ENCODE peak calls at places on chromosomes 11 and 22, in four cellular contexts. M is pancreas, K is heart right ventricle, B is hepatocyte. E is an unnamed sample.

GRCh38 chr11:114010931-114011330 is 36.0 kb downstream of the HTR3A start:
- DNase-seq in M (no peak), K (no peak), B (no peak), E (no peak)

GRCh38 chr11:12882670-12883069 is 126.4 kb upstream of the RASSF10 start:
- DNase-seq in M (no peak), B (no peak), K (no peak), E (no peak)

GRCh38 chr11:15507592-15507991 is 392.9 kb downstream of the INSC start:
- DNase-seq in B (peak; percentile 80), M (peak; percentile 13), K (no peak), E (no peak)

GRCh38 chr11:28072321-28072720 is 35.6 kb downstream of the KIF18A start:
- DNase-seq in K (no peak), B (no peak), M (no peak), E (no peak)

GRCh38 chr11:39365809-39366436 is 2093.5 kb downstream of the LRRC4C start:
- DNase-seq in B (peak; percentile 59), M (no peak), K (no peak), E (no peak)

GRCh38 chr11:132817387-132817786 is 714.9 kb downstream of the OPCML start:
- DNase-seq in K (no peak), B (no peak), M (no peak), E (no peak)

GRCh38 chr11:71937826-71938225 is 9.0 kb downstream of the RNF121 start:
- DNase-seq in M (no peak), K (no peak), B (no peak), E (no peak)

GRCh38 chr22:49077036-49077393 is 750.7 kb downstream of the BRD1 start:
- DNase-seq in K (no peak), M (no peak), B (no peak), E (no peak)

GRCh38 chr11:37574361-37574760 is 976.3 kb upstream of the RAG2 start:
- DNase-seq in B (no peak), M (no peak), K (no peak), E (no peak)

GRCh38 chr22:49232319-49233067 is 595.2 kb downstream of the BRD1 start:
- DNase-seq in B (no peak), M (no peak), K (no peak), E (peak; percentile 64)

GRCh38 chr11:26675233-26675928 is 46.5 kb downstream of the SLC5A12 start:
- DNase-seq in M (no peak), K (no peak), B (no peak), E (no peak)

GRCh38 chr11:72625746-72626636 is 48.2 kb downstream of the PDE2A start:
- DNase-seq in B (peak; percentile 83), M (peak; percentile 65), K (peak; percentile 72), E (no peak)

GRCh38 chr11:130328420-130328819 is 13.7 kb upstream of the ZBTB44 start:
- DNase-seq in B (no peak), K (no peak), M (no peak), E (no peak)

GRCh38 chr22:48800036-48800885 is 1027.4 kb downstream of the BRD1 start:
- DNase-seq in M (no peak), K (no peak), B (no peak), E (peak; percentile 47)

GRCh38 chr11:64556044-64556720 is 34.8 kb upstream of the SLC22A12 start:
- DNase-seq in K (no peak), M (no peak), B (no peak), E (no peak)
- H3K4me3 ChIP-seq in K (no peak overlapping the region), M (no peak overlapping the region), B (no peak overlapping the region), E (no peak overlapping the region)

DNA sequence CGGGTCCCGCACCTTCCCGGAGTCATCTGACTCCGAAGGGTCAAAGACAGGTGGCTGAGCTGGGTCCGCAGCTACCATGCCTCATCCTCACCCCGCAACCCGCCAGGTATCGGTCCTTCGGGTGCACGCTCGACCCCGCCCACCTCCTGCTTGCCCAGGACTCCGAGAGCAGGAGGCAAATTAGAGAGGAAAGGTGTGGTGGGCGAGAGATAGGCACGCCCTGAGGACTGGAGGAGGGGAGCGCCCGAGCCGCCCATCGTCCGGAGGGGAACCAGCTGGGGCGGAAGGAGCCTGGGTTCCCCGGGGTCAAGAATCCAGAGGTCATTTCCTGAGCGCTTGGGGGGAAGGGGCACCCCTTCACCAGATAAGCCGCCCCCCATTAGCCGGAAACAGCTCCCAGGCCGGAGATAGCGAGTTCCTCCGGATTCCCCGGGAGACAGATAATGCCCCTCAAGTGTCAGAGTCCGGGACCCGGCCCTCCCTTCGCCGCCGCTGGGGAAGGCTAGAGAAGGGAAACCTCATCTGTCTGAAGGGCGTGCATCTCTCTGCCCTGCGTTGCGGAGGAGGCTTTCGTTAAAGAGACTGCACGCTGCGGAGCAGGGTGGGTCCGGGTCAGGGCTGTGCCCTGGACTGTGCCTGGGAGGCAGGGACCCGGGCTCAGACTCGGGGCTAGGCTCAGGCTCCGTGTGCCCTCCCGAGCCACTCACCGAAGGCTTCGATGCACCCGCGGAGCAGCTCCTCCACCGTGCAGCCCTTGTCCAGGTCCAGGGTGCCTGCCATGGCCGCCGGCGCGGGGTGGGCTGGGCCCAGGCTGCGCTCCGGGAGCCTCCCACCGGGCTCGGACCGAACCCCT is 1.6 kb downstream of the RASGRP2 start:
- DNase-seq in K (no peak), B (peak; percentile 36), M (no peak), E (no peak)
- H3K4me3 ChIP-seq in K (peak overlapping the region; percentile 73), B (peak overlapping the region; percentile 33), M (peak overlapping the region; percentile 32), E (peak overlapping the region; percentile 76)

GRCh38 chr22:23837496-23837859 is 1.3 kb downstream of the DERL3 start:
- DNase-seq in K (no peak), B (no peak), M (no peak), E (no peak)
- H3K4me3 ChIP-seq in K (no peak overlapping the region), B (no peak overlapping the region), M (peak overlapping the region; percentile 58), E (no peak overlapping the region)

GRCh38 chr22:34833982-34834510 is 231.9 kb upstream of the ISX start:
- DNase-seq in B (no peak), K (no peak), M (no peak), E (no peak)
- H3K4me3 ChIP-seq in B (no peak overlapping the region), K (no peak overlapping the region), M (no peak overlapping the region), E (no peak overlapping the region)

GRCh38 chr11:7892059-7892699 is 38.9 kb downstream of the OR10A6 start:
- DNase-seq in K (no peak), M (no peak), B (no peak), E (no peak)
- H3K4me3 ChIP-seq in K (no peak overlapping the region), M (no peak overlapping the region), B (no peak overlapping the region), E (no peak overlapping the region)

GRCh38 chr11:66638177-66639065 is at the start of gene RBM4:
- DNase-seq in M (peak; percentile 99), K (peak; percentile 93), B (peak; percentile 99), E (peak; percentile 99)

GRCh38 chr11:66637557-66638176 is 836 bp upstream of the RBM4 start:
- DNase-seq in K (no peak), B (no peak), M (no peak), E (no peak)

GRCh38 chr11:66643745-66644437 is 5.4 kb downstream of the RBM4 start:
- DNase-seq in M (no peak), B (no peak), K (no peak), E (no peak)

GRCh38 chr11:66639066-66639813 is 737 bp downstream of the RBM4 start:
- DNase-seq in B (peak; percentile 60), K (no peak), M (no peak), E (no peak)

DNA sequence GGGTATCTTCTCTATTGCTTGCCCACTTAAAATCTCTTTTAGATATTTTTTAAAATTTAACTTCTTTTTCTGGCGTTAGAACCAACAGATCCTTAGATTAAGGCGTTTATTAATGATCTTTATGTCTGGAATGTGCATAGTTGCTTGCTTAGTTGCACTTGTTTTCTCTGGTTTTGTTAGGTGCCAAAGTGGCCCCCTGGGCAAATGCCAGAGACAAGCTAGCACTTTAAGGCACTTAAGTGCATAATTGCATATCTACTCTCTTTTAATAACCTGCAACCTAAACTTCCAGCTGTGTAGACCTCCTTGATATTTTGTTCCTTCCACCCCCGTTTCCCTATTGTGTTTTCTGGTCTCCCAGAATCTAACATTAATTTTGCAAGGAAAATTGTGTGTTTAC is 3.3 kb downstream of the RBM4 start:
- DNase-seq in M (no peak), B (no peak), K (no peak), E (no peak)
- H3K4me3 ChIP-seq in M (peak overlapping the region; percentile 24), B (peak overlapping the region; percentile 47), K (peak overlapping the region; percentile 93), E (peak overlapping the region; percentile 89)

DNA sequence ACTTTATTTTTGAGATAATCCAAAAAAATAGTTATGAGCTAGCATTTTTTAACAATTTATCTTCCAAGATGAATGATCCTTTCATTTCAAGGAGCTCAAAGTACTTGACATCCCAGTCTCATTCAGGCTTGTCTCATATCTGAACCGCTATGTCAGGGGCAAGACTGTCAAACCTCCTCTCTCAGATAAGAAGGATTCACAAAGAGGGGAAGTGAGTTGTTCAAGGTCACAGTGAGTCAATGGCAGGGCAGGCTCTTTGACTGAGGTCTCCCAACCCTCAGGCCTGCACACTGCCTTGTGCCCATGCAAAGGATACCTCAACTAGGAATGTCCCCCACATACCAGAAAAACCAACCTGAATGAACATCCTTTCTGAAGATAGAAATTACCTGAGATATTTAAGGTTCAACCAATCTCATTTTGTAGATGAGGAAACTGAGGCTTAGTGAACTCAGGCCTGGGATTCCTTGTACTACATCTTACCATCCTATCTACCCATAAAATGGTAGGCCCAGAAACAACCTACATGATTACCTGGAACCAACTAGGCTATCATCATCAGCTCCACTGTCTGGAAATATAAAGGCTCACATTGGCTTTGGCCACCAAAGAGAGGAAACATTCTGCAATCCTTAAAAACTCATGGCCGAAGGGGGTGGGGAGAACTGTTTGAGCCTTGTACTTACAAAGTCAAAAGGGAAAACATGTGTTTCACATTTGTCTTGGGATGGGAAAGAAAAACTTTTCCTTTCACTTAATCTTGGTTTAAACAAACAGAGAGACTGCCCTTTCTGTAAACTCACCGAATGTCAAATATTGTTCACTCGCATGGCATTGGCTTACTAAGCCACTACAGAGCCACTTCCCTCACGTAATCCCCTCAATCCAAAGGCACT is 51.1 kb downstream of the LIF start:
- DNase-seq in M (no peak), K (no peak), B (no peak), E (no peak)
- H3K4me3 ChIP-seq in M (no peak overlapping the region), K (no peak overlapping the region), B (no peak overlapping the region), E (peak overlapping the region; percentile 55)

DNA sequence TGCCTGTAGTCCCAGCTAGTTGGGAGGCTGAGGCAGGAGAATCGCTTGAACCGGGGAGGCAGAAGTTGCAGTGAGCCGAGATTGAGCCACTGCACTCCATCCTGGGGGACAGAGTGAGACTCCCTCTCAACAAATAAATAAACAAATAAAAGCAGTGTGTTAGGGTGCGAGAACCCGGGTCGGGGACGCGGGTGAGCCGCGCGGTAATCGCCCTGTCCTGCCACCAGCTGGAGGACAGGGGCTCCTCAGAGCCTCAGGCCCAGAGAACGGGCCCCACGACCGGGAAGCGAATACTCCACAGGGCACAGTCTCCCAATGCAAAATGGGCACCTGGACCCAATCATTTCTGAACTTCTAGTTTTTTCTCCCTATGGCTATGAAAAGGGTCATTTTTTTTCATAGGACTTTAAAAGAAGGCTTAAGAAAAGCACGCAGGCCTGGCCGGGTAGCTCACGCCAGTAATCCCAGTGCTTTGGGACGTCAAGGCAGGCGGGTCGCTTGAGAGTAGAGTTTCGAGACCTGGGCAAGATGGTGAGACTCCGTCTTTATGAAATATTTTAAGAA is 744 bp upstream of the MCM5 start:
- DNase-seq in K (no peak), B (no peak), M (no peak), E (no peak)
- H3K4me3 ChIP-seq in K (peak overlapping the region; percentile 90), B (peak overlapping the region; percentile 11), M (peak overlapping the region; percentile 92), E (peak overlapping the region; percentile 81)

GRCh38 chr22:37546436-37547248 is 13.6 kb upstream of the CDC42EP1 start:
- DNase-seq in K (peak; percentile 75), B (no peak), M (peak; percentile 88), E (peak; percentile 87)
- H3K4me3 ChIP-seq in K (peak overlapping the region; percentile 44), B (no peak overlapping the region), M (no peak overlapping the region), E (peak overlapping the region; percentile 44)

E was measured in coronary artery.